ENCODE peak calls at places on chromosomes 5 and 9, in seven cellular contexts. E is body of pancreas, M is SJSA1, F is neural progenitor cell, J is heart right ventricle, S is breast epithelium, L is ovary. Q is an unnamed sample.

GRCh38 chr5:67537439-67538342 is 341.1 kb upstream of the CD180 start:
- DNase-seq in E (no peak), M (no peak), F (no peak), J (no peak), S (no peak), L (no peak), Q (no peak)

GRCh38 chr9:72661401-72662135 is 140.2 kb downstream of the TMC1 start:
- DNase-seq in E (no peak), M (no peak), F (no peak), J (no peak), S (no peak), L (no peak), Q (no peak)

GRCh38 chr5:61018102-61018501 is 73.1 kb downstream of the NDUFAF2 start:
- DNase-seq in E (no peak), M (no peak), F (no peak), J (no peak), S (no peak), L (no peak), Q (no peak)

GRCh38 chr9:126534431-126535186 is 79.1 kb upstream of the LMX1B start:
- DNase-seq in E (no peak), M (no peak), F (peak; percentile 70), J (no peak), S (no peak), L (peak; percentile 3), Q (no peak)

GRCh38 chr9:130321539-130321938 is 56.0 kb downstream of the HMCN2 start:
- DNase-seq in E (no peak), M (no peak), F (no peak), J (no peak), S (no peak), L (no peak), Q (no peak)

GRCh38 chr9:126471084-126471611 is 142.6 kb upstream of the LMX1B start:
- DNase-seq in E (peak; percentile 52), M (peak; percentile 9), F (no peak), J (peak; percentile 50), S (no peak), L (peak; percentile 57), Q (peak; percentile 77)

GRCh38 chr5:105767265-105767664 is 1903.5 kb downstream of the EFNA5 start:
- DNase-seq in E (no peak), M (no peak), F (no peak), J (no peak), S (no peak), L (no peak), Q (no peak)

GRCh38 chr5:98201006-98201620 is 572.4 kb upstream of the RGMB start:
- DNase-seq in E (no peak), M (no peak), F (no peak), J (no peak), S (no peak), L (no peak), Q (no peak)

GRCh38 chr5:112921833-112922817 is at the start of gene REEP5:
- DNase-seq in E (peak; percentile 91), M (peak; percentile 93), F (peak; percentile 95), J (peak; percentile 83), S (peak; percentile 88), L (peak; percentile 85), Q (peak; percentile 71)

GRCh38 chr9:21710792-21711191 is 91.6 kb upstream of the MTAP start:
- DNase-seq in E (no peak), M (no peak), F (no peak), J (no peak), S (no peak), L (no peak), Q (no peak)

GRCh38 chr9:3398232-3398648 is 127.6 kb downstream of the RFX3 start:
- DNase-seq in E (no peak), M (no peak), F (no peak), J (no peak), S (no peak), L (no peak), Q (no peak)

GRCh38 chr9:114428466-114428865 is 40.7 kb upstream of the AKNA start:
- DNase-seq in E (no peak), M (no peak), F (no peak), J (no peak), S (no peak), L (peak; percentile 27), Q (no peak)

GRCh38 chr5:103259705-103260355 is 1.3 kb downstream of the MACIR start:
- DNase-seq in E (no peak), M (no peak), F (peak; percentile 70), J (no peak), S (no peak), L (no peak), Q (no peak)

GRCh38 chr5:40429258-40430111 is 250.2 kb upstream of the PTGER4 start:
- DNase-seq in E (no peak), M (no peak), F (no peak), J (peak; percentile 72), S (no peak), L (no peak), Q (no peak)

GRCh38 chr5:149682532-149683076 is 47.5 kb upstream of the PPARGC1B start:
- DNase-seq in E (no peak), M (no peak), F (no peak), J (no peak), S (no peak), L (no peak), Q (no peak)

GRCh38 chr5:149681922-149682321 is 48.2 kb upstream of the PPARGC1B start:
- DNase-seq in E (no peak), M (no peak), F (no peak), J (no peak), S (no peak), L (no peak), Q (no peak)

GRCh38 chr5:149681252-149681651 is 48.9 kb upstream of the PPARGC1B start:
- DNase-seq in E (no peak), M (no peak), F (no peak), J (peak; percentile 41), S (no peak), L (no peak), Q (no peak)

GRCh38 chr5:149679876-149680809 is 50.0 kb upstream of the PPARGC1B start:
- DNase-seq in E (no peak), M (no peak), F (no peak), J (peak; percentile 30), S (no peak), L (no peak), Q (no peak)

DNA sequence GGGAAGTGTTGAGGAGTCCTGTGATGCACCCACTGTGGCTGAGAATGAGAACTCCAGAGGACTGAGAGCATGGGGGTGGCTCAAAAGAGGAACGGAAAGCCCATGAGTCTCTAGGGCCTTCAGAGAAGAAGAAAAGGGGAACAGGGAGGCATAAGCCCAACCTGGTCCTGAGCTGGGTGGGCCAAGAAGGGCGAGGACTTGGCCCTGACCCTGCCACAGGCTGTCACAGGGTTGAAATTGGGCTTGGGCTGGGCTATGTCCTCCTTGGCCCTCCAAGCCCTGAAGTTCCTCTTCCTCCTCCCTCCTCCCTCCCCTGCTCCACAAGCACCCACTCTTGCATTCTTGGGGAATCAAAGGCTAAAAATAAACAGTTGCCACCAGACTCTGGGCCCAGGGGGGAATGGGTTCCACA is 49.3 kb upstream of the PPARGC1B start:
- DNase-seq in E (no peak), M (no peak), F (no peak), J (peak; percentile 62), S (no peak), L (no peak), Q (peak; percentile 63)
- H3K4me1 ChIP-seq in E (no peaks in the 10 kb centered on the region), M (no peaks in the 10 kb centered on the region), F (no peaks in the 10 kb centered on the region), J (peaks cover 31% of the 10 kb centered on the region), S (no peaks in the 10 kb centered on the region), L (peaks cover 8% of the 10 kb centered on the region), Q (peaks cover 38% of the 10 kb centered on the region)

DNA sequence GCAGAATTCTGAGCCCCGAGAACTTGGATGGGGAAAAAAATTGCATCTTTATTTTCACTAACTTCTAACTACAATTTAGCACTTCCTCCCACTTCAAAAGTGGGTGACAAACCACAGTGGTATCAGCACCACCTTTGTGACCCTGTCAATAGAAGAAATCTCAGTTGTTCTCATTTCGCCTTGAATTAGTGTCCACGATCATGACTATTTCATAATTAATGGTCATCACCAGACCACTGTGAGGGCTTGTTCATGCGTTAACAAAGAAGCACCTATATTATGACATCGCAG is 100.0 kb upstream of the SPATA31C2 start:
- DNase-seq in E (no peak), M (no peak), F (no peak), J (no peak), S (no peak), L (no peak), Q (no peak)
- H3K4me3 ChIP-seq in E (no peak overlapping the region), M (no peak overlapping the region), F (no peak overlapping the region), J (no peak overlapping the region), S (no peak overlapping the region), L (no peak overlapping the region), Q (no peak overlapping the region)

DNA sequence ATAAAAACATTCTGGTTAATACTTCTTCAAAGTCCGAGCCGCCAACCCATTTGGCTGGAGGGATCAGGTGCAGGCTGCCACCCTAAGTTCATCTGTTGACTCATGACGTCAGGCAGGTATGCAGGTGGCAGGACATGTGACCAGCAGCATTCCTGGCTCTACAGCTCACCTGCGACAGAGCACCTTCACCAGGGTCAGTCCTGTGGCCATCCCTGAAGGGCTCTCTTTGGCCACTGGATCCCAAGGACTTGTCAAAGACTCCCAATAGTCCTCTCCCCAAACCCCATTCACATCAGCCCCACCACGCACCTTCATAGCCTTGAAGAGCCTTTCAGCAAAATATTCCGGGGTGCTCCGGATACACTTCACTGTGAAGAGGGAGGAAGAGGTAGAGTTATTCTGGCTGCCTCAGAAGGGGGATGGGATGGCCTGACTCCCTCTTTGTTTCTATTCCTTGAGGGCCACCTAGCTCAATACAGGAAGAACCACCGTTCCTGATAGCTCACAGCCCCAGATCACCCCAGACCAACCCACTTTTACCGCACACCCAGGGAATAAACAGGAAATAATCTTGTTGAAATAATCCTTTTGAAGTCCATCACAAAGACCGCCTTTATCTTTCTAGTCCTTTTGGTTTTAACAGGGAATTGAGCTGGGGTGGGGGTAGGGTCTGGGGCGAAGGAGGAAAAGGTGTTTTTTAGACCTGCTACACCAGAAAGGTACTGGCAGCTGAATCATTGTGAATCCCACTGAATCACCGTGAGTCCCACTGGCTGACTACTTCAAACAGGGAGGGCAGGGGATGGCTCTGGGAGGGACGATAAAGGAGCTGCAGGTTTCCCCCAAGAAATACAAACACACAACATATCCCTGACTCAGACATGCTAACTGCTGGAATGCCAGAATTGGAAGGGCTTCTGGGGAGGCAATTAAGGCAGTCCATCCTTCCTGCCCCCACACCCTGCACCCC is 26.4 kb downstream of the ANXA6 start:
- DNase-seq in E (peak; percentile 77), M (no peak), F (no peak), J (no peak), S (peak; percentile 76), L (no peak), Q (no peak)
- H3K4me1 ChIP-seq in E (peaks cover 6% of the 10 kb centered on the region), M (no peaks in the 10 kb centered on the region), F (peaks cover 4% of the 10 kb centered on the region), J (peaks cover 5% of the 10 kb centered on the region), S (no peaks in the 10 kb centered on the region), L (no peaks in the 10 kb centered on the region), Q (peaks cover 3% of the 10 kb centered on the region)

DNA sequence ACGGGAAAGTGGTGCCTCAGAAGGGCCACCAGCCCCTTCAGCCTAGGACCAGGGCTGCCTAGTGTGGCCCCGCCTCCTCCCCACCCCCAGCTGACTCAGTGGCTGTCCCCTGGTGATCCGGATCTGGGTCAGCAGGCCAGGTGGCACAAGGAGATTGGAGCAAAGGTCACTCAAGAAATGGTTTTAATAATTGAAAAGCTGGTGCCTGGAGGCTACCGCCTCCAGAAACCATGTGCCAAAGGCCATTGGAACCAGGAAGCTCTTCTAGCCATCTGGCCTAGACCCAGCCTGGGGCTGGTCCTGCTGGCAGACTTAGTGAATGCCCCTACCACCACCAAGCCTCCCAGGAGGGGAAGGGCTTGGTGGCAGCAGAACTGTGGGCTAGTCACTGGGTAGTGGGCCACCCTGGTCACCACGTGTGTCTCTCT is 1.5 kb downstream of the ST6GALNAC4 start:
- DNase-seq in E (peak; percentile 65), M (no peak), F (no peak), J (no peak), S (no peak), L (no peak), Q (no peak)
- H3K4me3 ChIP-seq in E (no peak overlapping the region), M (no peak overlapping the region), F (no peak overlapping the region), J (no peak overlapping the region), S (peak overlapping the region; percentile 78), L (peak overlapping the region; percentile 76), Q (peak overlapping the region; percentile 75)

Q was measured in right atrium auricular region.